ENCODE peak calls at places on chromosomes 3 and 15, in nine cellular contexts. M, X, K, Y, P, H, O, N and D are unnamed samples.

GRCh38 chr15:65979316-65979715 is 110.0 kb downstream of the RAB11A start:
- DNase-seq in O (no peak), M (no peak), K (no peak), Y (peak), N (no peak), X (no peak), H (no peak), P (no peak), D (no peak)

GRCh38 chr15:90859234-90860131 is 8.9 kb upstream of the FURIN start:
- DNase-seq in N (no peak), K (no peak), H (no peak), P (no peak), O (no peak), M (no peak), Y (peak), X (no peak), D (no peak)

GRCh38 chr3:8482263-8482662 is 19.4 kb upstream of the LMCD1 start:
- DNase-seq in X (no peak), O (no peak), H (no peak), M (no peak), Y (no peak), N (no peak), P (no peak), K (no peak), D (no peak)

GRCh38 chr15:67085818-67086649 is 20.6 kb downstream of the SMAD3 start:
- DNase-seq in K (peak), M (peak), O (no peak), H (no peak), P (no peak), X (peak), N (peak), Y (no peak), D (no peak)

GRCh38 chr3:152403632-152404066 is 134.9 kb downstream of the MBNL1 start:
- DNase-seq in Y (peak), X (peak), M (no peak), O (no peak), N (peak), P (no peak), K (no peak), H (peak), D (peak)

GRCh38 chr3:170988378-170988777 is 38.1 kb downstream of the SLC2A2 start:
- DNase-seq in M (no peak), H (no peak), N (no peak), O (no peak), P (no peak), Y (no peak), K (no peak), X (no peak), D (no peak)

GRCh38 chr3:110193114-110193513 is 855.8 kb upstream of the DPPA4 start:
- DNase-seq in Y (no peak), P (no peak), N (no peak), M (no peak), O (no peak), X (no peak), K (no peak), H (no peak), D (no peak)

GRCh38 chr15:51869074-51869425 is 39.6 kb downstream of the TMOD3 start:
- DNase-seq in H (no peak), P (no peak), Y (peak), O (no peak), N (no peak), K (peak), X (peak), M (peak), D (no peak)

GRCh38 chr15:91572110-91572509 is 281.4 kb upstream of the SLCO3A1 start:
- DNase-seq in H (peak), N (no peak), P (no peak), Y (peak), X (peak), K (no peak), M (no peak), O (peak), D (no peak)

GRCh38 chr3:13850161-13850945 is 29.5 kb downstream of the WNT7A start:
- DNase-seq in K (no peak), O (peak), X (no peak), Y (no peak), N (no peak), H (no peak), M (no peak), P (no peak), D (peak)

GRCh38 chr3:134327594-134327975 is 46.7 kb downstream of the AMOTL2 start:
- DNase-seq in N (no peak), M (no peak), K (no peak), Y (no peak), X (peak), O (peak), H (no peak), P (no peak), D (no peak)

GRCh38 chr15:29747837-29748417 is 74.3 kb downstream of the TJP1 start:
- DNase-seq in H (no peak), M (no peak), O (no peak), Y (peak), P (no peak), K (no peak), X (no peak), N (no peak), D (no peak)

GRCh38 chr3:162428192-162428591 is 931.6 kb downstream of the OTOL1 start:
- DNase-seq in H (no peak), K (no peak), P (no peak), M (no peak), N (no peak), O (no peak), X (no peak), Y (no peak), D (no peak)

GRCh38 chr3:154904328-154904727 is 175.8 kb upstream of the MME start:
- DNase-seq in Y (peak), X (no peak), N (no peak), P (no peak), H (no peak), O (no peak), M (no peak), K (no peak), D (no peak)

GRCh38 chr15:90730290-90730689 is 13.1 kb downstream of the BLM start:
- DNase-seq in Y (no peak), N (no peak), X (no peak), H (no peak), P (no peak), O (no peak), K (no peak), M (no peak), D (no peak)

GRCh38 chr3:64612082-64612860 is 75.5 kb downstream of the ADAMTS9 start:
- DNase-seq in N (no peak), H (no peak), M (no peak), O (no peak), Y (no peak), P (no peak), K (no peak), X (peak), D (no peak)

GRCh38 chr15:67048281-67049279 is 16.8 kb upstream of the SMAD3 start:
- DNase-seq in Y (peak), O (peak), M (peak), H (no peak), N (no peak), K (peak), P (no peak), X (peak), D (peak)

GRCh38 chr15:81261172-81261808 is 62.7 kb downstream of the STARD5 start:
- DNase-seq in N (no peak), K (no peak), O (no peak), H (peak), P (no peak), M (no peak), X (no peak), Y (no peak), D (no peak)

GRCh38 chr3:57444469-57444868 is 99.7 kb downstream of the DNAH12 start:
- DNase-seq in P (no peak), H (no peak), O (no peak), K (no peak), N (no peak), X (no peak), M (no peak), Y (no peak), D (no peak)

GRCh38 chr3:143236226-143236964 is 116.8 kb downstream of the CHST2 start:
- DNase-seq in X (no peak), M (no peak), Y (no peak), H (no peak), N (no peak), O (no peak), P (no peak), K (no peak), D (no peak)

GRCh38 chr3:111776844-111777483 is 82.1 kb upstream of the PHLDB2 start:
- DNase-seq in M (no peak), O (no peak), Y (peak), P (no peak), K (no peak), N (no peak), X (no peak), H (no peak), D (no peak)

GRCh38 chr15:61393949-61394348 is 164.8 kb upstream of the RORA start:
- DNase-seq in M (no peak), X (peak), H (no peak), P (no peak), Y (no peak), O (no peak), N (peak), K (no peak), D (no peak)

GRCh38 chr3:16743276-16743675 is 138.1 kb upstream of the DAZL start:
- DNase-seq in Y (no peak), O (no peak), M (no peak), N (no peak), P (no peak), X (no peak), K (no peak), H (no peak), D (no peak)

GRCh38 chr3:42588625-42589024 is 2.0 kb upstream of the SS18L2 start:
- DNase-seq in P (no peak), Y (no peak), M (no peak), X (no peak), O (no peak), H (no peak), K (no peak), N (no peak), D (no peak)

GRCh38 chr15:74258456-74259323 is 22.6 kb downstream of the CCDC33 start:
- DNase-seq in P (no peak), K (no peak), N (no peak), M (no peak), Y (no peak), H (no peak), O (no peak), X (no peak), D (no peak)

GRCh38 chr3:39540162-39540921 is 72.9 kb downstream of the MOBP start:
- DNase-seq in X (no peak), Y (no peak), N (no peak), H (no peak), M (no peak), K (no peak), O (no peak), P (no peak), D (no peak)

GRCh38 chr15:49435201-49435600 is 12.2 kb downstream of the FGF7 start:
- DNase-seq in O (no peak), Y (no peak), N (no peak), H (no peak), M (peak), P (no peak), X (no peak), K (no peak), D (no peak)

GRCh38 chr15:42057744-42058646 is 36.4 kb downstream of the PLA2G4D start:
- DNase-seq in K (no peak), X (no peak), O (no peak), P (no peak), Y (peak), H (no peak), N (no peak), M (no peak), D (no peak)

GRCh38 chr15:31080618-31081017 is 20.9 kb downstream of the TRPM1 start:
- DNase-seq in K (no peak), P (no peak), H (no peak), O (peak), X (no peak), Y (peak), M (no peak), N (no peak), D (peak)

GRCh38 chr15:41031232-41032078 is 78.2 kb downstream of the CHAC1 start:
- DNase-seq in X (no peak), N (no peak), O (no peak), Y (no peak), K (no peak), H (no peak), M (no peak), P (no peak), D (no peak)